ENCODE peak calls at places on chromosome 6, in five cellular contexts. One of them, this sample, is unnamed.

GRCh38 chr6:138647006-138647405 is 126.6 kb upstream of the CCDC28A start:
- DNase-seq in tibial artery: no peak
- DNase-seq in osteocyte: no peak
- DNase-seq in stomach: no peak
- DNase-seq in LoVo: no peak
- DNase-seq in this sample: no peak

GRCh38 chr6:123520208-123520607 is 116.5 kb downstream of the TRDN start:
- DNase-seq in tibial artery: no peak
- DNase-seq in osteocyte: no peak
- DNase-seq in stomach: no peak
- DNase-seq in LoVo: no peak
- DNase-seq in this sample: no peak

GRCh38 chr6:168852336-168852884 is 401.2 kb downstream of the THBS2 start:
- DNase-seq in LoVo: no peak
- DNase-seq in tibial artery: no peak
- DNase-seq in osteocyte: no peak
- DNase-seq in stomach: no peak
- DNase-seq in this sample: no peak

GRCh38 chr6:133128191-133128590 is 113.0 kb upstream of the EYA4 start:
- DNase-seq in LoVo: no peak
- DNase-seq in tibial artery: no peak
- DNase-seq in stomach: no peak
- DNase-seq in osteocyte: no peak
- DNase-seq in this sample: no peak

GRCh38 chr6:7145269-7146078 is 37.7 kb downstream of the RREB1 start:
- DNase-seq in stomach: peak; percentile 56
- DNase-seq in osteocyte: no peak
- DNase-seq in tibial artery: no peak
- DNase-seq in LoVo: no peak
- DNase-seq in this sample: no peak

GRCh38 chr6:71134929-71135642 is 153.5 kb upstream of the OGFRL1 start:
- DNase-seq in osteocyte: no peak
- DNase-seq in stomach: no peak
- DNase-seq in LoVo: no peak
- DNase-seq in tibial artery: no peak
- DNase-seq in this sample: no peak

GRCh38 chr6:113406051-113406695 is 451.0 kb upstream of the MARCKS start:
- DNase-seq in osteocyte: no peak
- DNase-seq in stomach: no peak
- DNase-seq in tibial artery: no peak
- DNase-seq in LoVo: no peak
- DNase-seq in this sample: no peak

GRCh38 chr6:7841781-7842468 is 68.7 kb downstream of the TXNDC5 start:
- DNase-seq in osteocyte: no peak
- DNase-seq in tibial artery: no peak
- DNase-seq in LoVo: no peak
- DNase-seq in stomach: no peak
- DNase-seq in this sample: no peak

GRCh38 chr6:89310929-89311328 is 4.2 kb downstream of the GABRR2 start:
- DNase-seq in osteocyte: no peak
- DNase-seq in stomach: no peak
- DNase-seq in tibial artery: no peak
- DNase-seq in LoVo: no peak
- DNase-seq in this sample: no peak

GRCh38 chr6:47633141-47633540 is 65.2 kb upstream of the ADGRF4 start:
- DNase-seq in stomach: no peak
- DNase-seq in osteocyte: no peak
- DNase-seq in tibial artery: no peak
- DNase-seq in LoVo: no peak
- DNase-seq in this sample: no peak

GRCh38 chr6:158648682-158649131 is 1.1 kb upstream of the SYTL3 start:
- DNase-seq in stomach: peak; percentile 7
- DNase-seq in osteocyte: no peak
- DNase-seq in tibial artery: peak; percentile 47
- DNase-seq in LoVo: peak; percentile 29
- DNase-seq in this sample: no peak

GRCh38 chr6:65546894-65547293 is 160.1 kb downstream of the EYS start:
- DNase-seq in LoVo: no peak
- DNase-seq in osteocyte: no peak
- DNase-seq in tibial artery: no peak
- DNase-seq in stomach: no peak
- DNase-seq in this sample: no peak

GRCh38 chr6:155418017-155418749 is 37.5 kb downstream of the NOX3 start:
- DNase-seq in osteocyte: no peak
- DNase-seq in stomach: no peak
- DNase-seq in tibial artery: peak; percentile 72
- DNase-seq in LoVo: no peak
- DNase-seq in this sample: peak; percentile 30

GRCh38 chr6:161891542-161891941 is 617.7 kb upstream of the AGPAT4 start:
- DNase-seq in LoVo: no peak
- DNase-seq in stomach: no peak
- DNase-seq in tibial artery: no peak
- DNase-seq in osteocyte: no peak
- DNase-seq in this sample: no peak

GRCh38 chr6:131877999-131878789 is 70.4 kb downstream of the ENPP1 start:
- DNase-seq in LoVo: no peak
- DNase-seq in tibial artery: no peak
- DNase-seq in stomach: no peak
- DNase-seq in osteocyte: no peak
- DNase-seq in this sample: no peak

GRCh38 chr6:15247214-15247749 is 1.4 kb downstream of the JARID2 start:
- DNase-seq in osteocyte: no peak
- DNase-seq in tibial artery: no peak
- DNase-seq in stomach: no peak
- DNase-seq in LoVo: no peak
- DNase-seq in this sample: no peak

GRCh38 chr6:21263531-21264287 is 329.8 kb upstream of the SOX4 start:
- DNase-seq in osteocyte: no peak
- DNase-seq in tibial artery: no peak
- DNase-seq in LoVo: peak; percentile 74
- DNase-seq in stomach: no peak
- DNase-seq in this sample: no peak

GRCh38 chr6:157551041-157551832 is 170.2 kb downstream of the ZDHHC14 start:
- DNase-seq in stomach: no peak
- DNase-seq in osteocyte: peak; percentile 63
- DNase-seq in LoVo: no peak
- DNase-seq in tibial artery: peak; percentile 37
- DNase-seq in this sample: no peak

GRCh38 chr6:170208651-170209353 is 82.1 kb downstream of the DLL1 start:
- DNase-seq in LoVo: no peak
- DNase-seq in tibial artery: peak; percentile 33
- DNase-seq in osteocyte: peak; percentile 59
- DNase-seq in stomach: peak; percentile 17
- DNase-seq in this sample: no peak

GRCh38 chr6:21395121-21395520 is 198.4 kb upstream of the SOX4 start:
- DNase-seq in stomach: no peak
- DNase-seq in osteocyte: no peak
- DNase-seq in tibial artery: no peak
- DNase-seq in LoVo: no peak
- DNase-seq in this sample: no peak

GRCh38 chr6:83873869-83874268 is 14.4 kb downstream of the CYB5R4 start:
- DNase-seq in LoVo: no peak
- DNase-seq in tibial artery: no peak
- DNase-seq in stomach: no peak
- DNase-seq in osteocyte: no peak
- DNase-seq in this sample: no peak

GRCh38 chr6:37919417-37920157 is 100.1 kb downstream of the ZFAND3 start:
- DNase-seq in osteocyte: no peak
- DNase-seq in tibial artery: no peak
- DNase-seq in LoVo: no peak
- DNase-seq in stomach: no peak
- DNase-seq in this sample: no peak

GRCh38 chr6:43717389-43717788 is 29.8 kb upstream of the MRPS18A start:
- DNase-seq in stomach: no peak
- DNase-seq in tibial artery: no peak
- DNase-seq in LoVo: no peak
- DNase-seq in osteocyte: no peak
- DNase-seq in this sample: no peak

GRCh38 chr6:110307368-110307767 is 50.8 kb downstream of the METTL24 start:
- DNase-seq in tibial artery: no peak
- DNase-seq in LoVo: no peak
- DNase-seq in stomach: no peak
- DNase-seq in osteocyte: no peak
- DNase-seq in this sample: no peak

GRCh38 chr6:82554706-82555105 is 191.1 kb downstream of the TPBG start:
- DNase-seq in LoVo: no peak
- DNase-seq in osteocyte: no peak
- DNase-seq in tibial artery: no peak
- DNase-seq in stomach: no peak
- DNase-seq in this sample: no peak

GRCh38 chr6:88558981-88559380 is 392.8 kb upstream of the CNR1 start:
- DNase-seq in osteocyte: peak; percentile 23
- DNase-seq in LoVo: no peak
- DNase-seq in tibial artery: no peak
- DNase-seq in stomach: no peak
- DNase-seq in this sample: no peak

GRCh38 chr6:101393291-101394251 is at the start of gene GRIK2:
- DNase-seq in osteocyte: peak; percentile 87
- DNase-seq in tibial artery: no peak
- DNase-seq in LoVo: peak; percentile 2
- DNase-seq in stomach: no peak
- DNase-seq in this sample: no peak

GRCh38 chr6:45419574-45420082 is 41.9 kb upstream of the SUPT3H start:
- DNase-seq in LoVo: peak; percentile 73
- DNase-seq in tibial artery: peak; percentile 76
- DNase-seq in stomach: peak; percentile 66
- DNase-seq in osteocyte: peak; percentile 85
- DNase-seq in this sample: peak; percentile 20

This sample was measured in psoas muscle.